ENCODE peak calls at places on chromosomes 7 and 10, in four cellular contexts. One of them, this sample, is unnamed.

GRCh38 chr10:14858338-14858925 is 20.2 kb upstream of the SUV39H2 start:
- DNase-seq in stimulated activated CD8-positive, alpha-beta memory T cell treated with anti-CD3 and anti-CD28 coated beads, Interleukin-7, amount 100 ng/mL, for 4 hours: no peak
- DNase-seq in iris pigment epithelial cell: no peak
- DNase-seq in stimulated activated CD4-positive, alpha-beta T cell treated with anti-CD3 and anti-CD28 coated beads, TNF-alpha, amount 100 ng/mL, for 1 hour: no peak
- DNase-seq in this sample: no peak

GRCh38 chr7:31788891-31789680 is 102.1 kb downstream of the PPP1R17 start:
- DNase-seq in stimulated activated CD8-positive, alpha-beta memory T cell treated with anti-CD3 and anti-CD28 coated beads, Interleukin-7, amount 100 ng/mL, for 4 hours: no peak
- DNase-seq in iris pigment epithelial cell: no peak
- DNase-seq in stimulated activated CD4-positive, alpha-beta T cell treated with anti-CD3 and anti-CD28 coated beads, TNF-alpha, amount 100 ng/mL, for 1 hour: no peak
- DNase-seq in this sample: no peak

GRCh38 chr7:41574377-41574776 is 128.5 kb downstream of the INHBA start:
- DNase-seq in stimulated activated CD8-positive, alpha-beta memory T cell treated with anti-CD3 and anti-CD28 coated beads, Interleukin-7, amount 100 ng/mL, for 4 hours: no peak
- DNase-seq in iris pigment epithelial cell: peak; percentile 81
- DNase-seq in stimulated activated CD4-positive, alpha-beta T cell treated with anti-CD3 and anti-CD28 coated beads, TNF-alpha, amount 100 ng/mL, for 1 hour: no peak
- DNase-seq in this sample: no peak

GRCh38 chr10:79162861-79163662 is 94.3 kb downstream of the ZMIZ1 start:
- DNase-seq in stimulated activated CD8-positive, alpha-beta memory T cell treated with anti-CD3 and anti-CD28 coated beads, Interleukin-7, amount 100 ng/mL, for 4 hours: no peak
- DNase-seq in iris pigment epithelial cell: peak; percentile 69
- DNase-seq in stimulated activated CD4-positive, alpha-beta T cell treated with anti-CD3 and anti-CD28 coated beads, TNF-alpha, amount 100 ng/mL, for 1 hour: no peak
- DNase-seq in this sample: no peak

GRCh38 chr10:124639206-124639605 is 105.0 kb downstream of the FAM53B start:
- DNase-seq in stimulated activated CD8-positive, alpha-beta memory T cell treated with anti-CD3 and anti-CD28 coated beads, Interleukin-7, amount 100 ng/mL, for 4 hours: no peak
- DNase-seq in iris pigment epithelial cell: no peak
- DNase-seq in stimulated activated CD4-positive, alpha-beta T cell treated with anti-CD3 and anti-CD28 coated beads, TNF-alpha, amount 100 ng/mL, for 1 hour: no peak
- DNase-seq in this sample: no peak

GRCh38 chr7:138871691-138872090 is 73.7 kb upstream of the ATP6V0A4 start:
- DNase-seq in stimulated activated CD8-positive, alpha-beta memory T cell treated with anti-CD3 and anti-CD28 coated beads, Interleukin-7, amount 100 ng/mL, for 4 hours: no peak
- DNase-seq in iris pigment epithelial cell: no peak
- DNase-seq in stimulated activated CD4-positive, alpha-beta T cell treated with anti-CD3 and anti-CD28 coated beads, TNF-alpha, amount 100 ng/mL, for 1 hour: no peak
- DNase-seq in this sample: no peak

GRCh38 chr10:122301055-122301810 is 30.1 kb downstream of the BTBD16 start:
- DNase-seq in stimulated activated CD8-positive, alpha-beta memory T cell treated with anti-CD3 and anti-CD28 coated beads, Interleukin-7, amount 100 ng/mL, for 4 hours: no peak
- DNase-seq in iris pigment epithelial cell: peak; percentile 80
- DNase-seq in stimulated activated CD4-positive, alpha-beta T cell treated with anti-CD3 and anti-CD28 coated beads, TNF-alpha, amount 100 ng/mL, for 1 hour: no peak
- DNase-seq in this sample: no peak

GRCh38 chr10:63166742-63167258 is 33.7 kb downstream of the NRBF2 start:
- DNase-seq in stimulated activated CD8-positive, alpha-beta memory T cell treated with anti-CD3 and anti-CD28 coated beads, Interleukin-7, amount 100 ng/mL, for 4 hours: no peak
- DNase-seq in iris pigment epithelial cell: peak; percentile 84
- DNase-seq in stimulated activated CD4-positive, alpha-beta T cell treated with anti-CD3 and anti-CD28 coated beads, TNF-alpha, amount 100 ng/mL, for 1 hour: no peak
- DNase-seq in this sample: no peak

GRCh38 chr7:93053209-93053945 is 64.4 kb downstream of the SAMD9 start:
- DNase-seq in stimulated activated CD8-positive, alpha-beta memory T cell treated with anti-CD3 and anti-CD28 coated beads, Interleukin-7, amount 100 ng/mL, for 4 hours: no peak
- DNase-seq in iris pigment epithelial cell: no peak
- DNase-seq in stimulated activated CD4-positive, alpha-beta T cell treated with anti-CD3 and anti-CD28 coated beads, TNF-alpha, amount 100 ng/mL, for 1 hour: no peak
- DNase-seq in this sample: no peak

GRCh38 chr10:90583416-90583815 is 274.4 kb downstream of the HTR7 start:
- DNase-seq in stimulated activated CD8-positive, alpha-beta memory T cell treated with anti-CD3 and anti-CD28 coated beads, Interleukin-7, amount 100 ng/mL, for 4 hours: no peak
- DNase-seq in iris pigment epithelial cell: no peak
- DNase-seq in stimulated activated CD4-positive, alpha-beta T cell treated with anti-CD3 and anti-CD28 coated beads, TNF-alpha, amount 100 ng/mL, for 1 hour: no peak
- DNase-seq in this sample: no peak

GRCh38 chr7:81662531-81662930 is 107.3 kb downstream of the HGF start:
- DNase-seq in stimulated activated CD8-positive, alpha-beta memory T cell treated with anti-CD3 and anti-CD28 coated beads, Interleukin-7, amount 100 ng/mL, for 4 hours: no peak
- DNase-seq in iris pigment epithelial cell: peak; percentile 80
- DNase-seq in stimulated activated CD4-positive, alpha-beta T cell treated with anti-CD3 and anti-CD28 coated beads, TNF-alpha, amount 100 ng/mL, for 1 hour: no peak
- DNase-seq in this sample: no peak

GRCh38 chr10:100736809-100737358 is 8.5 kb upstream of the PAX2 start:
- DNase-seq in stimulated activated CD8-positive, alpha-beta memory T cell treated with anti-CD3 and anti-CD28 coated beads, Interleukin-7, amount 100 ng/mL, for 4 hours: no peak
- DNase-seq in iris pigment epithelial cell: no peak
- DNase-seq in stimulated activated CD4-positive, alpha-beta T cell treated with anti-CD3 and anti-CD28 coated beads, TNF-alpha, amount 100 ng/mL, for 1 hour: no peak
- DNase-seq in this sample: no peak

GRCh38 chr7:44284216-44284615 is 41.2 kb downstream of the CAMK2B start:
- DNase-seq in stimulated activated CD8-positive, alpha-beta memory T cell treated with anti-CD3 and anti-CD28 coated beads, Interleukin-7, amount 100 ng/mL, for 4 hours: no peak
- DNase-seq in iris pigment epithelial cell: no peak
- DNase-seq in stimulated activated CD4-positive, alpha-beta T cell treated with anti-CD3 and anti-CD28 coated beads, TNF-alpha, amount 100 ng/mL, for 1 hour: no peak
- DNase-seq in this sample: no peak

GRCh38 chr10:95133016-95133752 is 60.9 kb upstream of the ACSM6 start:
- DNase-seq in stimulated activated CD8-positive, alpha-beta memory T cell treated with anti-CD3 and anti-CD28 coated beads, Interleukin-7, amount 100 ng/mL, for 4 hours: peak; percentile 32
- DNase-seq in iris pigment epithelial cell: peak; percentile 66
- DNase-seq in stimulated activated CD4-positive, alpha-beta T cell treated with anti-CD3 and anti-CD28 coated beads, TNF-alpha, amount 100 ng/mL, for 1 hour: peak; percentile 18
- DNase-seq in this sample: no peak

GRCh38 chr10:97217299-97217698 is 31.5 kb upstream of the SLIT1 start:
- DNase-seq in stimulated activated CD8-positive, alpha-beta memory T cell treated with anti-CD3 and anti-CD28 coated beads, Interleukin-7, amount 100 ng/mL, for 4 hours: no peak
- DNase-seq in iris pigment epithelial cell: no peak
- DNase-seq in stimulated activated CD4-positive, alpha-beta T cell treated with anti-CD3 and anti-CD28 coated beads, TNF-alpha, amount 100 ng/mL, for 1 hour: no peak
- DNase-seq in this sample: no peak

GRCh38 chr10:127153166-127153565 is 43.2 kb downstream of the INSYN2A start:
- DNase-seq in stimulated activated CD8-positive, alpha-beta memory T cell treated with anti-CD3 and anti-CD28 coated beads, Interleukin-7, amount 100 ng/mL, for 4 hours: no peak
- DNase-seq in iris pigment epithelial cell: no peak
- DNase-seq in stimulated activated CD4-positive, alpha-beta T cell treated with anti-CD3 and anti-CD28 coated beads, TNF-alpha, amount 100 ng/mL, for 1 hour: no peak
- DNase-seq in this sample: no peak